ENCODE peak calls at places on chromosomes 5 and 9, in seven cellular contexts. One of them, this sample, is unnamed.

GRCh38 chr5:151637676-151638075 is 46.5 kb upstream of the FAT2 start:
- DNase-seq in GM19239: no peak
- DNase-seq in activated CD4-positive, alpha-beta memory T cell treated with anti-CD3 and anti-CD28 coated beads for 36 hours: no peak
- DNase-seq in COR-L47: no peak
- DNase-seq in effector memory CD8-positive, alpha-beta T cell: no peak
- DNase-seq in lower leg skin: peak
- DNase-seq in H4: no peak
- DNase-seq in this sample: no peak

GRCh38 chr5:121031487-121031886 is 567.4 kb downstream of the PRR16 start:
- DNase-seq in GM19239: no peak
- DNase-seq in effector memory CD8-positive, alpha-beta T cell: no peak
- DNase-seq in lower leg skin: no peak
- DNase-seq in H4: no peak
- DNase-seq in activated CD4-positive, alpha-beta memory T cell treated with anti-CD3 and anti-CD28 coated beads for 36 hours: no peak
- DNase-seq in COR-L47: no peak
- DNase-seq in this sample: no peak

GRCh38 chr5:178777557-178777956 is 47.1 kb upstream of the ZNF354A start:
- DNase-seq in GM19239: no peak
- DNase-seq in lower leg skin: no peak
- DNase-seq in H4: no peak
- DNase-seq in effector memory CD8-positive, alpha-beta T cell: no peak
- DNase-seq in COR-L47: no peak
- DNase-seq in activated CD4-positive, alpha-beta memory T cell treated with anti-CD3 and anti-CD28 coated beads for 36 hours: no peak
- DNase-seq in this sample: no peak

GRCh38 chr5:36507332-36507952 is 99.0 kb upstream of the SLC1A3 start:
- DNase-seq in activated CD4-positive, alpha-beta memory T cell treated with anti-CD3 and anti-CD28 coated beads for 36 hours: peak
- DNase-seq in lower leg skin: peak
- DNase-seq in GM19239: peak
- DNase-seq in COR-L47: peak
- DNase-seq in effector memory CD8-positive, alpha-beta T cell: peak
- DNase-seq in H4: peak
- DNase-seq in this sample: peak

GRCh38 chr5:56481147-56481997 is 248.2 kb upstream of the ANKRD55 start:
- DNase-seq in activated CD4-positive, alpha-beta memory T cell treated with anti-CD3 and anti-CD28 coated beads for 36 hours: peak
- DNase-seq in COR-L47: peak
- DNase-seq in GM19239: peak
- DNase-seq in H4: no peak
- DNase-seq in effector memory CD8-positive, alpha-beta T cell: no peak
- DNase-seq in lower leg skin: peak
- DNase-seq in this sample: peak

GRCh38 chr5:56383761-56384160 is 150.6 kb upstream of the ANKRD55 start:
- DNase-seq in activated CD4-positive, alpha-beta memory T cell treated with anti-CD3 and anti-CD28 coated beads for 36 hours: no peak
- DNase-seq in lower leg skin: no peak
- DNase-seq in COR-L47: no peak
- DNase-seq in GM19239: no peak
- DNase-seq in effector memory CD8-positive, alpha-beta T cell: no peak
- DNase-seq in H4: no peak
- DNase-seq in this sample: no peak

GRCh38 chr5:176528301-176528700 is 8.9 kb downstream of the RNF44 start:
- DNase-seq in effector memory CD8-positive, alpha-beta T cell: no peak
- DNase-seq in H4: no peak
- DNase-seq in GM19239: no peak
- DNase-seq in activated CD4-positive, alpha-beta memory T cell treated with anti-CD3 and anti-CD28 coated beads for 36 hours: no peak
- DNase-seq in lower leg skin: no peak
- DNase-seq in COR-L47: no peak
- DNase-seq in this sample: no peak

GRCh38 chr9:70056545-70056944 is 12.9 kb downstream of the MAMDC2 start:
- DNase-seq in H4: no peak
- DNase-seq in effector memory CD8-positive, alpha-beta T cell: no peak
- DNase-seq in lower leg skin: no peak
- DNase-seq in GM19239: no peak
- DNase-seq in activated CD4-positive, alpha-beta memory T cell treated with anti-CD3 and anti-CD28 coated beads for 36 hours: no peak
- DNase-seq in COR-L47: no peak
- DNase-seq in this sample: no peak

GRCh38 chr5:130066644-130067043 is 162.4 kb downstream of the CHSY3 start:
- DNase-seq in lower leg skin: no peak
- DNase-seq in H4: no peak
- DNase-seq in COR-L47: no peak
- DNase-seq in effector memory CD8-positive, alpha-beta T cell: no peak
- DNase-seq in activated CD4-positive, alpha-beta memory T cell treated with anti-CD3 and anti-CD28 coated beads for 36 hours: no peak
- DNase-seq in GM19239: no peak
- DNase-seq in this sample: no peak

GRCh38 chr9:6598249-6598725 is 47.2 kb downstream of the GLDC start:
- DNase-seq in lower leg skin: no peak
- DNase-seq in effector memory CD8-positive, alpha-beta T cell: no peak
- DNase-seq in COR-L47: no peak
- DNase-seq in GM19239: peak
- DNase-seq in activated CD4-positive, alpha-beta memory T cell treated with anti-CD3 and anti-CD28 coated beads for 36 hours: peak
- DNase-seq in H4: no peak
- DNase-seq in this sample: peak

GRCh38 chr5:9034671-9035070 is 511.2 kb downstream of the SEMA5A start:
- DNase-seq in lower leg skin: no peak
- DNase-seq in H4: peak
- DNase-seq in activated CD4-positive, alpha-beta memory T cell treated with anti-CD3 and anti-CD28 coated beads for 36 hours: no peak
- DNase-seq in effector memory CD8-positive, alpha-beta T cell: no peak
- DNase-seq in GM19239: no peak
- DNase-seq in COR-L47: no peak
- DNase-seq in this sample: no peak

GRCh38 chr5:125209650-125210049 is 463.2 kb upstream of the ZNF608 start:
- DNase-seq in activated CD4-positive, alpha-beta memory T cell treated with anti-CD3 and anti-CD28 coated beads for 36 hours: no peak
- DNase-seq in H4: no peak
- DNase-seq in GM19239: no peak
- DNase-seq in effector memory CD8-positive, alpha-beta T cell: no peak
- DNase-seq in lower leg skin: no peak
- DNase-seq in COR-L47: no peak
- DNase-seq in this sample: no peak

GRCh38 chr5:115869256-115869655 is 27.5 kb downstream of the AP3S1 start:
- DNase-seq in COR-L47: no peak
- DNase-seq in effector memory CD8-positive, alpha-beta T cell: no peak
- DNase-seq in activated CD4-positive, alpha-beta memory T cell treated with anti-CD3 and anti-CD28 coated beads for 36 hours: no peak
- DNase-seq in lower leg skin: no peak
- DNase-seq in H4: no peak
- DNase-seq in GM19239: no peak
- DNase-seq in this sample: no peak

GRCh38 chr9:34252016-34252415 is 73.2 kb downstream of the UBAP1 start:
- DNase-seq in COR-L47: no peak
- DNase-seq in lower leg skin: no peak
- DNase-seq in GM19239: no peak
- DNase-seq in activated CD4-positive, alpha-beta memory T cell treated with anti-CD3 and anti-CD28 coated beads for 36 hours: no peak
- DNase-seq in H4: no peak
- DNase-seq in effector memory CD8-positive, alpha-beta T cell: no peak
- DNase-seq in this sample: no peak

GRCh38 chr9:138059196-138059595 is 181.6 kb downstream of the CACNA1B start:
- DNase-seq in effector memory CD8-positive, alpha-beta T cell: no peak
- DNase-seq in H4: no peak
- DNase-seq in COR-L47: no peak
- DNase-seq in GM19239: no peak
- DNase-seq in lower leg skin: no peak
- DNase-seq in activated CD4-positive, alpha-beta memory T cell treated with anti-CD3 and anti-CD28 coated beads for 36 hours: no peak
- DNase-seq in this sample: no peak

GRCh38 chr9:99752710-99753109 is 69.0 kb upstream of the NR4A3 start:
- DNase-seq in GM19239: no peak
- DNase-seq in effector memory CD8-positive, alpha-beta T cell: no peak
- DNase-seq in activated CD4-positive, alpha-beta memory T cell treated with anti-CD3 and anti-CD28 coated beads for 36 hours: no peak
- DNase-seq in COR-L47: no peak
- DNase-seq in lower leg skin: no peak
- DNase-seq in H4: no peak
- DNase-seq in this sample: no peak

GRCh38 chr9:122463828-122464632 is 13.7 kb downstream of the OR1J1 start:
- DNase-seq in COR-L47: peak
- DNase-seq in H4: peak
- DNase-seq in lower leg skin: no peak
- DNase-seq in activated CD4-positive, alpha-beta memory T cell treated with anti-CD3 and anti-CD28 coated beads for 36 hours: peak
- DNase-seq in effector memory CD8-positive, alpha-beta T cell: no peak
- DNase-seq in GM19239: no peak
- DNase-seq in this sample: peak

GRCh38 chr9:81787747-81788632 is 98.6 kb upstream of the TLE1 start:
- DNase-seq in COR-L47: no peak
- DNase-seq in GM19239: no peak
- DNase-seq in effector memory CD8-positive, alpha-beta T cell: no peak
- DNase-seq in H4: peak
- DNase-seq in activated CD4-positive, alpha-beta memory T cell treated with anti-CD3 and anti-CD28 coated beads for 36 hours: no peak
- DNase-seq in lower leg skin: no peak
- DNase-seq in this sample: no peak

GRCh38 chr9:122642226-122642625 is 15.2 kb downstream of the OR1B1 start:
- DNase-seq in H4: no peak
- DNase-seq in COR-L47: no peak
- DNase-seq in GM19239: no peak
- DNase-seq in activated CD4-positive, alpha-beta memory T cell treated with anti-CD3 and anti-CD28 coated beads for 36 hours: no peak
- DNase-seq in effector memory CD8-positive, alpha-beta T cell: no peak
- DNase-seq in lower leg skin: no peak
- DNase-seq in this sample: peak

GRCh38 chr5:7872517-7873149 is 3.7 kb downstream of the MTRR start:
- DNase-seq in COR-L47: no peak
- DNase-seq in activated CD4-positive, alpha-beta memory T cell treated with anti-CD3 and anti-CD28 coated beads for 36 hours: peak
- DNase-seq in GM19239: no peak
- DNase-seq in H4: no peak
- DNase-seq in lower leg skin: no peak
- DNase-seq in effector memory CD8-positive, alpha-beta T cell: no peak
- DNase-seq in this sample: no peak

GRCh38 chr5:119282628-119283027 is 73.2 kb upstream of the TNFAIP8 start:
- DNase-seq in H4: no peak
- DNase-seq in effector memory CD8-positive, alpha-beta T cell: no peak
- DNase-seq in lower leg skin: no peak
- DNase-seq in COR-L47: no peak
- DNase-seq in GM19239: no peak
- DNase-seq in activated CD4-positive, alpha-beta memory T cell treated with anti-CD3 and anti-CD28 coated beads for 36 hours: no peak
- DNase-seq in this sample: no peak

GRCh38 chr9:110141118-110141797 is 66.7 kb downstream of the C9orf152 start:
- DNase-seq in activated CD4-positive, alpha-beta memory T cell treated with anti-CD3 and anti-CD28 coated beads for 36 hours: no peak
- DNase-seq in effector memory CD8-positive, alpha-beta T cell: no peak
- DNase-seq in COR-L47: no peak
- DNase-seq in GM19239: no peak
- DNase-seq in H4: no peak
- DNase-seq in lower leg skin: peak
- DNase-seq in this sample: no peak

GRCh38 chr5:54309751-54310432 is 481 bp downstream of the ARL15 start:
- DNase-seq in effector memory CD8-positive, alpha-beta T cell: peak
- DNase-seq in lower leg skin: no peak
- DNase-seq in GM19239: peak
- DNase-seq in COR-L47: no peak
- DNase-seq in activated CD4-positive, alpha-beta memory T cell treated with anti-CD3 and anti-CD28 coated beads for 36 hours: peak
- DNase-seq in H4: peak
- DNase-seq in this sample: peak

GRCh38 chr9:124884376-124884775 is 22.4 kb downstream of the ARPC5L start:
- DNase-seq in effector memory CD8-positive, alpha-beta T cell: no peak
- DNase-seq in lower leg skin: no peak
- DNase-seq in COR-L47: no peak
- DNase-seq in GM19239: no peak
- DNase-seq in H4: no peak
- DNase-seq in activated CD4-positive, alpha-beta memory T cell treated with anti-CD3 and anti-CD28 coated beads for 36 hours: no peak
- DNase-seq in this sample: no peak

GRCh38 chr5:158511454-158511853 is 588.3 kb downstream of the EBF1 start:
- DNase-seq in activated CD4-positive, alpha-beta memory T cell treated with anti-CD3 and anti-CD28 coated beads for 36 hours: no peak
- DNase-seq in effector memory CD8-positive, alpha-beta T cell: no peak
- DNase-seq in COR-L47: no peak
- DNase-seq in H4: no peak
- DNase-seq in lower leg skin: no peak
- DNase-seq in GM19239: peak
- DNase-seq in this sample: peak

GRCh38 chr9:16322849-16323248 is 547.6 kb downstream of the BNC2 start:
- DNase-seq in activated CD4-positive, alpha-beta memory T cell treated with anti-CD3 and anti-CD28 coated beads for 36 hours: no peak
- DNase-seq in COR-L47: no peak
- DNase-seq in lower leg skin: no peak
- DNase-seq in effector memory CD8-positive, alpha-beta T cell: no peak
- DNase-seq in GM19239: no peak
- DNase-seq in H4: no peak
- DNase-seq in this sample: no peak

GRCh38 chr5:154445422-154446182 is at the start of gene SAP30L:
- DNase-seq in COR-L47: peak
- DNase-seq in GM19239: peak
- DNase-seq in activated CD4-positive, alpha-beta memory T cell treated with anti-CD3 and anti-CD28 coated beads for 36 hours: peak
- DNase-seq in H4: peak
- DNase-seq in lower leg skin: peak
- DNase-seq in effector memory CD8-positive, alpha-beta T cell: peak
- DNase-seq in this sample: peak

GRCh38 chr9:117546894-117547293 is 132.0 kb upstream of the ASTN2 start:
- DNase-seq in effector memory CD8-positive, alpha-beta T cell: no peak
- DNase-seq in H4: peak
- DNase-seq in COR-L47: peak
- DNase-seq in GM19239: peak
- DNase-seq in lower leg skin: no peak
- DNase-seq in activated CD4-positive, alpha-beta memory T cell treated with anti-CD3 and anti-CD28 coated beads for 36 hours: peak
- DNase-seq in this sample: peak